ENCODE peak calls at places on chromosomes 16 and 17, in nine cellular contexts. X is sigmoid colon, I is stomach, O is HCT116, A is transverse colon, Y is esophagus muscularis mucosa, B is vagina, F is K562, U is endothelial cell of umbilical vein. M is an unnamed sample.

GRCh38 chr17:31136319-31136718 is 41.5 kb downstream of the NF1 start:
- DNase-seq in X (no peak), I (no peak), O (no peak), A (no peak), Y (no peak), B (no peak), F (no peak), U (no peak), M (no peak)

GRCh38 chr17:16407911-16408588 is 7.3 kb upstream of the TRPV2 start:
- DNase-seq in X (peak; percentile 87), I (peak; percentile 78), O (no peak), A (peak; percentile 71), Y (no peak), B (no peak), F (no peak), U (peak; percentile 56), M (peak; percentile 46)

GRCh38 chr16:261031-261691 is 14.6 kb downstream of the RGS11 start:
- DNase-seq in X (no peak), I (no peak), O (no peak), A (no peak), Y (no peak), B (no peak), F (no peak), U (no peak), M (no peak)

GRCh38 chr16:9090101-9090959 is 1.1 kb upstream of the HAPSTR1 start:
- DNase-seq in X (peak; percentile 77), I (peak; percentile 27), O (no peak), A (peak; percentile 40), Y (no peak), B (peak; percentile 92), F (peak; percentile 68), U (peak; percentile 30), M (peak; percentile 27)

GRCh38 chr16:77739493-77739892 is 17.2 kb downstream of the NUDT7 start:
- DNase-seq in X (no peak), I (no peak), O (no peak), A (no peak), Y (no peak), B (no peak), F (no peak), U (no peak), M (no peak)

GRCh38 chr17:9162275-9162985 is 141.1 kb downstream of the NTN1 start:
- DNase-seq in X (no peak), I (no peak), O (no peak), A (no peak), Y (no peak), B (no peak), F (peak; percentile 68), U (no peak), M (no peak)

GRCh38 chr17:18105595-18105994 is 3.0 kb upstream of the MYO15A start:
- DNase-seq in X (no peak), I (no peak), O (no peak), A (no peak), Y (no peak), B (no peak), F (no peak), U (no peak), M (no peak)

GRCh38 chr16:27852681-27853080 is 210.8 kb downstream of the GSG1L start:
- DNase-seq in X (peak; percentile 49), I (no peak), O (no peak), A (no peak), Y (no peak), B (no peak), F (no peak), U (no peak), M (no peak)

GRCh38 chr16:48234630-48235029 is 9.5 kb upstream of the LONP2 start:
- DNase-seq in X (no peak), I (no peak), O (no peak), A (no peak), Y (no peak), B (no peak), F (no peak), U (no peak), M (no peak)

GRCh38 chr17:80948091-80948960 is 43.3 kb upstream of the CHMP6 start:
- DNase-seq in X (peak; percentile 62), I (no peak), O (no peak), A (no peak), Y (no peak), B (no peak), F (no peak), U (no peak), M (no peak)

GRCh38 chr16:27364493-27365141 is 37.4 kb upstream of the IL21R start:
- DNase-seq in X (no peak), I (peak; percentile 62), O (no peak), A (peak; percentile 42), Y (no peak), B (no peak), F (no peak), U (no peak), M (peak; percentile 67)

GRCh38 chr17:40799859-40800258 is at the start of gene KRT28:
- DNase-seq in X (no peak), I (no peak), O (no peak), A (no peak), Y (no peak), B (no peak), F (no peak), U (no peak), M (no peak)

GRCh38 chr17:74354123-74354522 is 7.5 kb downstream of the BTBD17 start:
- DNase-seq in X (no peak), I (peak; percentile 34), O (peak; percentile 74), A (peak; percentile 55), Y (no peak), B (no peak), F (peak; percentile 84), U (no peak), M (no peak)

GRCh38 chr17:28944862-28945741 is 6.2 kb downstream of the PHF12 start:
- DNase-seq in X (no peak), I (no peak), O (no peak), A (no peak), Y (no peak), B (no peak), F (no peak), U (no peak), M (no peak)

GRCh38 chr16:3022697-3023414 is 886 bp downstream of the HCFC1R1 start:
- DNase-seq in X (no peak), I (no peak), O (no peak), A (no peak), Y (no peak), B (no peak), F (no peak), U (peak; percentile 16), M (no peak)
- TF ChIP-seq POLR2A in X (no peak), I (no peak), O (no peak), A (no peak), Y (no peak), B (no peak), F (peak; percentile 57), U (peak; percentile 87), M (no peak)

GRCh38 chr16:88839026-88839529 is 17.7 kb downstream of the GALNS start:
- DNase-seq in X (no peak), I (no peak), O (no peak), A (no peak), Y (no peak), B (no peak), F (peak; percentile 68), U (no peak), M (no peak)
- TF ChIP-seq CTCF in X (no peak), I (no peak), O (peak; percentile 30), A (no peak), Y (no peak), B (no peak), F (peak; percentile 99), U (no peak), M (no peak)

GRCh38 chr17:48561894-48562810 is 16.0 kb downstream of the HOXB4 start:
- DNase-seq in X (no peak), I (no peak), O (no peak), A (no peak), Y (no peak), B (no peak), F (peak; percentile 59), U (no peak), M (no peak)
- TF ChIP-seq POLR2AphosphoS5 in X (no peak), I (no peak), O (no peak), A (no peak), Y (no peak), B (no peak), F (no peak), U (no peak), M (no peak)

GRCh38 chr16:58516768-58517107 is 1.4 kb downstream of the SETD6 start:
- DNase-seq in X (no peak), I (no peak), O (no peak), A (no peak), Y (no peak), B (no peak), F (no peak), U (no peak), M (no peak)

GRCh38 chr16:58518083-58518979 is 3.0 kb downstream of the SETD6 start:
- DNase-seq in X (no peak), I (no peak), O (no peak), A (no peak), Y (no peak), B (no peak), F (no peak), U (no peak), M (no peak)

GRCh38 chr16:58515125-58515870 is at the start of gene SETD6:
- DNase-seq in X (peak; percentile 95), I (peak; percentile 89), O (peak; percentile 70), A (peak; percentile 90), Y (peak; percentile 97), B (peak; percentile 92), F (peak; percentile 84), U (peak; percentile 90), M (peak; percentile 88)

GRCh38 chr16:58513874-58514273 is 1.4 kb upstream of the SETD6 start:
- DNase-seq in X (no peak), I (no peak), O (no peak), A (no peak), Y (no peak), B (no peak), F (no peak), U (no peak), M (no peak)

GRCh38 chr16:58515871-58516767 is 802 bp downstream of the SETD6 start:
- DNase-seq in X (peak; percentile 63), I (peak; percentile 70), O (no peak), A (peak; percentile 67), Y (no peak), B (peak; percentile 84), F (peak; percentile 69), U (no peak), M (no peak)
- TF ChIP-seq POLR2A in X (no peak), I (no peak), O (peak; percentile 41), A (no peak), Y (no peak), B (no peak), F (no peak), U (no peak), M (no peak)

DNA sequence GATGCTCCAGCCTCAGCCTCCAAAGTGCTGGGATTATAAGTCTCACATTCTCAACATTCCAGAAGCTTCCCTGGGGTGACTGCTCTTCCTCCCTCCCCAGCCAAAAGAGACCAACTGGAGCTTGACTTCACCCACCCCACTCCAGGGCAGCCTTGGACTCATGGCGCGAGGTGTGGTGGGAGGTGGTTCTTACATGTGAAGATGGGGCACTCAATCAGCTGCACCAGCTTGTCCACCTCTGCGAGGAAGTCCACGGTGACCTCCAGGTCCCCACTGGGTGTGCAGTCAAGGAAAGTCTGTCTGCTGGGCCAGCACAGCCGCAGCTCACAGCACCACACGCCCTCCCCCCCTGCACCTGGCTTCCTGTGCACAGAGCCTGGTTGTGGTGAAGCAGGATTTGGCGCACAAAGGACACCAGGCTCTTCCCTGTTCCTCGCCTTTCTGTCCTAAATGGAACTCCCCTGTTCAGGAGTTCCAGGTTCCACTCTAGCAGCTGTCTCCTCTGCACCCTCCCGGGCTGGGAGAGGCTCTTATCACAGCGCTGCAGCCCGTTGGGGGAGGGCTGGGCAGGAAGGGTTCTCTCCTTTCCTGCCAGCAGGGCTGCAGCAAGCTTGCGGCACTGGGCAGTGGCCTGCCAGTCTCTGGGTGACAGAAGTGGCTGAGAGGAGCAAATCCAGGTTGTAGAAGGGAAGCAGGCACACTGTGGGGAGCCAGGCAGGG is 9.7 kb upstream of the MTSS2 start:
- DNase-seq in X (no peak), I (peak; percentile 73), O (no peak), A (peak; percentile 47), Y (no peak), B (no peak), F (peak; percentile 82), U (peak; percentile 86), M (no peak)
- TF ChIP-seq CTCF in X (no peak), I (no peak), O (no peak), A (peak; percentile 43), Y (no peak), B (no peak), F (peak; percentile 24), U (peak; percentile 39), M (peak; percentile 43)

M was measured in prostate gland.